ENCODE peak calls at places on chromosomes 5 and 9, in six cellular contexts. K is H1, V is GM12891, T is HepG2, W is K562, R is GM12878. C is an unnamed sample.

GRCh38 chr9:94909250-94909894 is 182.9 kb downstream of the AOPEP start:
- DNase-seq in K (no peak), V (no peak), T (no peak), W (no peak), R (no peak), C (no peak)

GRCh38 chr5:77030097-77031071 is at the start of gene AGGF1:
- DNase-seq in K (peak; percentile 85), V (peak; percentile 76), T (peak; percentile 90), W (peak; percentile 87), R (peak; percentile 76), C (peak; percentile 73)

GRCh38 chr9:104868687-104869404 is 59.1 kb downstream of the ABCA1 start:
- DNase-seq in K (peak; percentile 54), V (peak; percentile 74), T (no peak), W (peak; percentile 49), R (no peak), C (peak; percentile 48)

GRCh38 chr5:31470608-31471007 is 61.3 kb downstream of the DROSHA start:
- DNase-seq in K (no peak), V (no peak), T (no peak), W (peak; percentile 82), R (no peak), C (no peak)

GRCh38 chr9:86945868-86946711 is 1.2 kb downstream of the GAS1 start:
- DNase-seq in K (peak; percentile 73), V (peak; percentile 28), T (no peak), W (no peak), R (no peak), C (peak; percentile 22)

GRCh38 chr9:97506264-97506663 is 4.8 kb downstream of the TMOD1 start:
- DNase-seq in K (no peak), V (no peak), T (no peak), W (no peak), R (no peak), C (no peak)

GRCh38 chr9:83266618-83267543 is 203.9 kb upstream of the RASEF start:
- DNase-seq in K (no peak), V (no peak), T (peak; percentile 78), W (no peak), R (no peak), C (no peak)

GRCh38 chr9:77015291-77016048 is 4.0 kb upstream of the FOXB2 start:
- DNase-seq in K (no peak), V (no peak), T (no peak), W (no peak), R (no peak), C (no peak)

GRCh38 chr9:124776952-124777645 is at the start of gene OLFML2A:
- DNase-seq in K (peak; percentile 83), V (peak; percentile 49), T (no peak), W (no peak), R (no peak), C (no peak)

GRCh38 chr5:175670358-175670757 is 12.5 kb downstream of the HRH2 start:
- DNase-seq in K (no peak), V (no peak), T (no peak), W (no peak), R (no peak), C (no peak)

GRCh38 chr9:23686257-23686656 is 139.8 kb downstream of the ELAVL2 start:
- DNase-seq in K (no peak), V (no peak), T (no peak), W (no peak), R (no peak), C (no peak)

GRCh38 chr5:143140492-143141231 is 262.8 kb downstream of the NR3C1 start:
- DNase-seq in K (no peak), V (no peak), T (no peak), W (no peak), R (no peak), C (no peak)

GRCh38 chr5:135067587-135067986 is 33.6 kb upstream of the PITX1 start:
- DNase-seq in K (no peak), V (no peak), T (no peak), W (no peak), R (no peak), C (no peak)

GRCh38 chr9:114048533-114049452 is 29.3 kb downstream of the AMBP start:
- DNase-seq in K (no peak), V (no peak), T (no peak), W (no peak), R (no peak), C (no peak)

GRCh38 chr9:88313364-88314220 is 74.7 kb upstream of the SPIN1 start:
- DNase-seq in K (peak; percentile 55), V (no peak), T (no peak), W (no peak), R (no peak), C (no peak)

GRCh38 chr9:111078391-111079038 is 40.2 kb upstream of the LPAR1 start:
- DNase-seq in K (no peak), V (no peak), T (no peak), W (no peak), R (peak; percentile 60), C (no peak)

GRCh38 chr5:159017787-159018186 is 81.9 kb downstream of the EBF1 start:
- DNase-seq in K (no peak), V (no peak), T (no peak), W (peak; percentile 64), R (no peak), C (no peak)

GRCh38 chr9:89606567-89607311 is 1.9 kb downstream of the GADD45G start:
- DNase-seq in K (no peak), V (no peak), T (no peak), W (peak; percentile 86), R (no peak), C (no peak)

GRCh38 chr9:89610391-89610925 is 5.6 kb downstream of the GADD45G start:
- DNase-seq in K (no peak), V (no peak), T (no peak), W (no peak), R (no peak), C (no peak)

GRCh38 chr9:89606049-89606481 is 1.3 kb downstream of the GADD45G start:
- DNase-seq in K (no peak), V (no peak), T (peak; percentile 27), W (peak; percentile 72), R (no peak), C (no peak)

GRCh38 chr9:89609426-89610006 is 4.7 kb downstream of the GADD45G start:
- DNase-seq in K (no peak), V (no peak), T (no peak), W (no peak), R (no peak), C (no peak)

GRCh38 chr9:89608646-89609335 is 4.0 kb downstream of the GADD45G start:
- DNase-seq in K (no peak), V (no peak), T (no peak), W (no peak), R (no peak), C (no peak)
- TF ChIP-seq TAF1 in K (no peak), V (no peak), T (no peak), W (no peak), R (no peak), C (no peak)

GRCh38 chr5:1492757-1493156 is 31.0 kb downstream of the LPCAT1 start:
- DNase-seq in K (no peak), V (no peak), T (no peak), W (no peak), R (no peak), C (no peak)
- TF ChIP-seq POLR2AphosphoS5 in K (no peak), V (peak; percentile 1), T (no peak), W (no peak), R (no peak), C (peak; percentile 66)

GRCh38 chr5:132387649-132388117 is 18.2 kb downstream of the SLC22A5 start:
- DNase-seq in K (no peak), V (no peak), T (no peak), W (peak; percentile 58), R (no peak), C (no peak)
- TF ChIP-seq POLR2A in K (no peak), V (no peak), T (no peak), W (no peak), R (no peak), C (no peak)

GRCh38 chr9:136025481-136025880 is 64.3 kb upstream of the UBAC1 start:
- DNase-seq in K (no peak), V (no peak), T (no peak), W (no peak), R (no peak), C (no peak)

GRCh38 chr9:136024696-136025316 is 63.6 kb upstream of the UBAC1 start:
- DNase-seq in K (no peak), V (no peak), T (no peak), W (no peak), R (no peak), C (no peak)

GRCh38 chr9:136024286-136024685 is 63.1 kb upstream of the UBAC1 start:
- DNase-seq in K (no peak), V (no peak), T (no peak), W (no peak), R (no peak), C (no peak)

GRCh38 chr9:136028760-136029470 is 66.2 kb downstream of the NACC2 start:
- DNase-seq in K (no peak), V (no peak), T (no peak), W (no peak), R (no peak), C (no peak)

DNA sequence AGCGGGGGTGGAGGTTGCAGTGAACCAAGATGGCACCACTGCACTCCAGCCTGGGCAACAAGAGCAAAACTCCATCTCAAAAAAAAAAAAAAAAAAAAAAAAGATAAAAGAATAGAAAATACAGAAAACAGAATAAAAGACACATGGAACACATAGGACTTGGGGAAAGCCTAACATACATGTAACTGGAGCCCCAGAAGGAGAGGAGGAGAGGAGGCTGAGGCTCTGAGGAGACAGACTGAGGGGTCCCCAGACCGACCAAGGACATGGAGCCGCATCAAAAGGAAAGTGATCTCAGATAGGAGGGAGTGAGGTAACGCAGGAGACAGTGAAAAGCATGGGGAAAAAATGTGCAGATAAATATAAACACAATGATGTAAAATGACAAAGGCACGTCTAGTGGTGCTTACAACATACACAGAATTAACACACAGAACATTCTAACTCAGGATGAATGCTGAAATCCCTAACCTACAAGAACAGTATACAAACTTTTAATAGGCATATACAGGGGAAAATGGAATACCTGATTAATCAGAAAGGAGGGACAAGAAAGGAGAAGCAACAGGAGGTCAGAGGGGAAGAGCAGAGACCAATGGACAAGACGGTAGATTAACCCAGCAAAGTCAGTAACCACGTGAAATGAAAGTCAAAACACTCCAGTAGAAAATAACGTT is 65.2 kb upstream of the UBAC1 start:
- DNase-seq in K (no peak), V (no peak), T (no peak), W (no peak), R (no peak), C (no peak)
- TF ChIP-seq TAF1 in K (no peak), V (no peak), T (no peak), W (no peak), R (no peak), C (no peak)